ENCODE peak calls at places on chromosomes 4 and X, in four cellular contexts. D, S, J and C are unnamed samples.

GRCh38 chrX:34656842-34657780 is at the start of gene TMEM47:
- DNase-seq in S (no peak), D (peak), J (peak), C (peak)

GRCh38 chr4:88078592-88078991 is 71.2 kb downstream of the PKD2 start:
- DNase-seq in S (no peak), J (no peak), D (no peak), C (no peak)

GRCh38 chr4:24033626-24034025 is 143.8 kb upstream of the PPARGC1A start:
- DNase-seq in J (no peak), D (no peak), S (no peak), C (no peak)

GRCh38 chr4:156193116-156193515 is 239.4 kb upstream of the CTSO start:
- DNase-seq in D (peak), S (no peak), J (no peak), C (no peak)

GRCh38 chrX:101708180-101708579 is 48.5 kb upstream of the ARMCX2 start:
- DNase-seq in J (no peak), S (no peak), D (no peak), C (no peak)

GRCh38 chr4:25448379-25449109 is 71.5 kb downstream of the ANAPC4 start:
- DNase-seq in J (no peak), S (no peak), D (peak), C (no peak)

GRCh38 chr4:57023104-57023503 is 44.4 kb downstream of the POLR2B start:
- DNase-seq in J (no peak), S (no peak), D (no peak), C (no peak)

GRCh38 chr4:150164956-150165355 is 86.7 kb downstream of the DCLK2 start:
- DNase-seq in D (no peak), S (no peak), J (no peak), C (no peak)

GRCh38 chr4:127622923-127623754 is 9.6 kb upstream of the INTU start:
- DNase-seq in J (peak), S (no peak), D (peak), C (no peak)

GRCh38 chr4:119729815-119730643 is 101.4 kb upstream of the PDE5A start:
- DNase-seq in J (peak), D (no peak), S (no peak), C (no peak)

GRCh38 chr4:7462509-7462971 is 27.8 kb upstream of the PSAPL1 start:
- DNase-seq in J (peak), D (peak), S (no peak), C (no peak)

GRCh38 chr4:68572653-68573052 is 3.5 kb downstream of the UGT2B17 start:
- DNase-seq in S (no peak), J (no peak), D (no peak), C (no peak)

GRCh38 chrX:3244955-3245354 is 101.5 kb downstream of the MXRA5 start:
- DNase-seq in D (no peak), S (no peak), J (no peak), C (no peak)

GRCh38 chrX:32987139-32987538 is 224.2 kb downstream of the DMD start:
- DNase-seq in S (no peak), J (no peak), D (peak), C (no peak)

GRCh38 chr4:100547541-100548208 is 29.9 kb upstream of the EMCN start:
- DNase-seq in S (no peak), J (no peak), D (peak), C (no peak)

GRCh38 chrX:1493877-1494510 is 41.3 kb upstream of the ASMTL start:
- DNase-seq in J (peak), S (no peak), D (no peak), C (no peak)

GRCh38 chrX:149151805-149152757 is 353.0 kb downstream of the IDS start:
- DNase-seq in S (no peak), D (no peak), J (no peak), C (no peak)

GRCh38 chrX:105653891-105654290 is 168.4 kb upstream of the NRK start:
- DNase-seq in J (no peak), D (no peak), S (no peak), C (no peak)

GRCh38 chr4:186820371-186820990 is 96.8 kb upstream of the FAT1 start:
- DNase-seq in S (no peak), J (no peak), D (no peak), C (no peak)

GRCh38 chrX:118420462-118420861 is 74.6 kb downstream of the WDR44 start:
- DNase-seq in D (no peak), J (no peak), S (no peak), C (no peak)